ENCODE peak calls at places on chromosomes 7 and 10, in four cellular contexts. C is HepG2, N is K562, E is GM12878. H is an unnamed sample.

GRCh38 chr7:26188291-26188999 is 12.1 kb downstream of the HNRNPA2B1 start:
- DNase-seq in C (no peak), N (no peak), E (no peak), H (no peak)

GRCh38 chr10:964988-965417 is 23.2 kb upstream of the GTPBP4 start:
- DNase-seq in C (no peak), N (no peak), E (no peak), H (no peak)

GRCh38 chr7:121938429-121938996 is 65.6 kb downstream of the PTPRZ1 start:
- DNase-seq in C (no peak), N (no peak), E (no peak), H (no peak)

GRCh38 chr7:29285451-29285807 is 90.9 kb downstream of the CHN2 start:
- DNase-seq in C (peak; percentile 28), N (no peak), E (peak; percentile 55), H (no peak)

GRCh38 chr10:92990615-92991014 is 70.0 kb upstream of the CYP26C1 start:
- DNase-seq in C (no peak), N (peak; percentile 63), E (no peak), H (no peak)

GRCh38 chr7:54773472-54774399 is 14.7 kb upstream of the SEC61G start:
- DNase-seq in C (peak; percentile 73), N (peak; percentile 65), E (no peak), H (peak; percentile 80)

GRCh38 chr7:120052884-120053382 is 220.0 kb upstream of the KCND2 start:
- DNase-seq in C (no peak), N (peak; percentile 53), E (no peak), H (no peak)

GRCh38 chr10:31490858-31491504 is 172.0 kb downstream of the ZEB1 start:
- DNase-seq in C (peak; percentile 32), N (no peak), E (peak; percentile 28), H (no peak)

GRCh38 chr10:50594012-50594411 is 29.7 kb downstream of the SGMS1 start:
- DNase-seq in C (no peak), N (no peak), E (no peak), H (peak; percentile 47)

GRCh38 chr7:94366827-94367226 is 27.9 kb upstream of the COL1A2 start:
- DNase-seq in C (no peak), N (no peak), E (no peak), H (no peak)

GRCh38 chr10:69061305-69062161 is 26.4 kb upstream of the SRGN start:
- DNase-seq in C (peak; percentile 47), N (peak; percentile 62), E (no peak), H (peak; percentile 21)
- TF ChIP-seq MXI1 in C (no peak), N (no peak), E (no peak), H (no peak)

GRCh38 chr7:46369933-46370654 is 449.0 kb upstream of the IGFBP3 start:
- DNase-seq in C (no peak), N (no peak), E (no peak), H (no peak)
- TF ChIP-seq MAX in C (no peak), N (no peak), E (no peak), H (peak; percentile 57)

DNA sequence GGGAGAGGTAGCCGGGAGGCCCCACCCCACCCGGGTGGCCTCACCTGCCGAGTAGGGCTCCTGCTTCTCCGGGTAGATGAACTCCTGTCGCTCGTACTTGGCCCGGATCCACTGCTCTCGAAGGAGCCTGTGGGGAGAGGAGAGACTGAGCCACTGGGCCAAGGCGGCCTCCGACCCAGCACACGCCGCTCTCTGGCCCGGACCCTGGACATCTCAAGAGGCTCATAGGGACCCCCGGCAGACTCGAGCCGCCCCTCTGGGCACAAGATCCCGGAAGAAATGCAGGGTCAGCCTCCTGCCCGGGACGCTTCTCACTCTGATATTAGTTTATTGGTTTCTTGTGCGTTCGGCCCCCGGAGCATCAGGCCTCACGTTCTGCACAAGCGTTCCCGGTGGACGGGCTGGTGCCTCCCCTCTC is 34.5 kb downstream of the ADAP1 start:
- DNase-seq in C (no peak), N (no peak), E (no peak), H (no peak)
- TF ChIP-seq MXI1 in C (no peak), N (no peak), E (no peak), H (no peak)

GRCh38 chr7:35185908-35186731 is 67.8 kb downstream of the TBX20 start:
- DNase-seq in C (no peak), N (no peak), E (no peak), H (peak; percentile 73)
- TF ChIP-seq MAX in C (no peak), N (no peak), E (no peak), H (peak; percentile 94)

GRCh38 chr10:24262929-24263653 is 54.2 kb downstream of the KIAA1217 start:
- DNase-seq in C (no peak), N (no peak), E (no peak), H (no peak)
- TF ChIP-seq MXI1 in C (no peak), N (no peak), E (no peak), H (no peak)

GRCh38 chr7:155581107-155581830 is 34.9 kb upstream of the CNPY1 start:
- DNase-seq in C (no peak), N (no peak), E (no peak), H (no peak)
- TF ChIP-seq MAX in C (no peak), N (no peak), E (no peak), H (no peak)

GRCh38 chr7:91880016-91880412 is 488 bp downstream of the MTERF1 start:
- DNase-seq in C (peak; percentile 9), N (no peak), E (no peak), H (no peak)

GRCh38 chr7:91876391-91877133 is 3.9 kb downstream of the MTERF1 start:
- DNase-seq in C (no peak), N (no peak), E (no peak), H (no peak)

GRCh38 chr7:91872069-91872468 is 8.4 kb downstream of the MTERF1 start:
- DNase-seq in C (no peak), N (no peak), E (no peak), H (no peak)

GRCh38 chr7:91872928-91873327 is 7.6 kb downstream of the MTERF1 start:
- DNase-seq in C (no peak), N (no peak), E (no peak), H (no peak)

DNA sequence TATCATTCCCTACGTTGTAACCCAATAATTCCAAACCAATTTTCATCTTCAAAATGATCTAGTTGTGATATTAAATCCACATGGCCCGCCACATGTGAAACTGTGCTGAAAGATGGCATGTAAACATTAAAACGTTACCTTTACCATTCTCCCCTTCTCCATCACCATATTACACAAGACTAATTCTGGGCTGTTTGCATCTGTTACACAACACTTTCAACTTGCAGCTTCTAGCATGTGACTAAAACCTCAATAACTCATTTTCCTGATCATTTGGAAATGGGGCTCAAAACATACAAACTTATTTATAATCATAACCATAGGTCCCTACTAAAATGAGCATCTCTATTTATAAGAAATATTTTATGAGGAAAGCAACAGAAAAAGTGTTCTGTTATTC is 4.7 kb downstream of the MTERF1 start:
- DNase-seq in C (no peak), N (no peak), E (no peak), H (no peak)
- TF ChIP-seq MXI1 in C (no peak), N (no peak), E (no peak), H (no peak)

DNA sequence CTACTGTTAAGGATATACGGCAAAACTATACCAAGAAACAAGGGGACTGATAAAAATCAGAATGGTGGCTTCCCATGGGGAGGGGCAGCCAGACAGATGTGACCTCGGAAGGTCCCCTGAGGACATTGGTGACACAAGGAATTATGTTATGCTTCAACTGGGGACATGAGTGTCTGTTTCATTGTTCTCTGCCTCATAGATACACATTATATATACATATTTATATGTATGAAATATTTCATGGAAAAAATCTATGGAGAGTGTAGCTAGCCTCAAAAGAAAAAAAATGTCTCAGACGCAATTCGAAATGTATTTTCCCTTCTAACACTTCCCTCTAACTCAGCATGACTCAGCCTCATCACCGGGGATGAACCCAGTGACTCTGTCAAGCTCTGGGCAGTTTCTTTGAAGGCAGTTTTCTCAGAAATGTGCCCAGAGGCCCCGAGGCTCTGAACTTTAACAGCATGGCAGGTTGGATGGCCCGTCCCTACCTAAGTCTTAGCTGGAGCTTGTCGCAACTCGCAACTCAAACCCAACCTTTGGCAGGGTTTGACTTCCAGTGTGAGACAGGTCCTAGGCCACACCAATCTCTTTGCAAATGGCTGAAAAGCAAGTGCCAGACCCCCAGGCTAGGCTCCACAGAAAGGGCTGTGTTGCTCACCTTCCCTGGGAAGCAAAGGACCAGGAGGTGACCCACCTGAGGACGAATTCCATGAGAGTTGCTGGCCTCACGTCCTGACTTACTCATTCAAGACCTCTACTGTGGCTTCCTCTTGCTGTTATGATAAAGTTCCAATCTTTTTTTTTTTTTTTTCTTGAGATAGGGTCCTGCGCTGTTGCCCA is 86.9 kb downstream of the CARD11 start:
- DNase-seq in C (no peak), N (peak; percentile 82), E (no peak), H (peak; percentile 65)
- TF ChIP-seq MAX in C (no peak), N (no peak), E (no peak), H (no peak)

GRCh38 chr7:4738711-4739527 is 36.5 kb upstream of the AP5Z1 start:
- DNase-seq in C (peak; percentile 77), N (peak; percentile 90), E (no peak), H (peak; percentile 87)
- TF ChIP-seq MXI1 in C (peak; percentile 60), N (no peak), E (no peak), H (peak; percentile 90)